ENCODE peak calls at places on chromosomes 4 and X, in eight cellular contexts. N is GM12865; M is cardiac fibroblast; E is A549; T is CD8-positive, alpha-beta T cell; H is heart right ventricle; L is lower leg skin; P is breast epithelium. G is an unnamed sample.

GRCh38 chr4:39732728-39733127 is 34.8 kb downstream of the UBE2K start:
- DNase-seq in T (no peak), M (peak), N (peak), H (no peak), E (no peak), P (no peak), L (no peak), G (no peak)

GRCh38 chr4:90226734-90227133 is 99.5 kb downstream of the CCSER1 start:
- DNase-seq in P (no peak), M (no peak), H (no peak), T (no peak), L (no peak), N (no peak), E (no peak), G (no peak)

GRCh38 chr4:87865960-87866598 is 33.3 kb downstream of the MEPE start:
- DNase-seq in P (no peak), M (peak), E (no peak), L (no peak), H (no peak), T (no peak), N (no peak), G (no peak)

GRCh38 chrX:110397904-110398303 is 39.3 kb downstream of the RTL9 start:
- DNase-seq in M (no peak), T (no peak), H (no peak), E (no peak), P (no peak), N (no peak), L (peak), G (no peak)

GRCh38 chr4:111776546-111776945 is 368.7 kb upstream of the FAM241A start:
- DNase-seq in P (no peak), N (no peak), T (no peak), M (no peak), E (no peak), L (no peak), H (no peak), G (no peak)

GRCh38 chrX:47232803-47233332 is at the start of gene USP11:
- DNase-seq in P (no peak), M (peak), E (peak), N (peak), L (peak), H (peak), T (peak), G (peak)

GRCh38 chr4:112807083-112807482 is 170.1 kb downstream of the LARP7 start:
- DNase-seq in H (no peak), N (peak), T (no peak), P (no peak), L (no peak), E (no peak), M (no peak), G (no peak)

GRCh38 chr4:137558951-137559350 is 26.7 kb upstream of the PCDH18 start:
- DNase-seq in H (no peak), P (no peak), N (peak), T (no peak), L (no peak), M (peak), E (no peak), G (no peak)

GRCh38 chr4:173202395-173202794 is 33.8 kb downstream of the GALNT7 start:
- DNase-seq in L (no peak), M (no peak), T (no peak), H (no peak), N (no peak), P (no peak), E (no peak), G (no peak)

GRCh38 chrX:19811807-19812604 is 75.4 kb downstream of the SH3KBP1 start:
- DNase-seq in N (peak), T (no peak), L (no peak), E (no peak), P (no peak), H (no peak), M (peak), G (no peak)

GRCh38 chrX:133980832-133981588 is 4.4 kb downstream of the GPC3 start:
- DNase-seq in H (no peak), P (no peak), M (no peak), T (no peak), N (no peak), L (no peak), E (no peak), G (no peak)

GRCh38 chrX:133983243-133983973 is 2.0 kb downstream of the GPC3 start:
- DNase-seq in H (no peak), P (no peak), M (no peak), N (no peak), T (no peak), L (no peak), E (no peak), G (no peak)

GRCh38 chrX:133983974-133984578 is 1.3 kb downstream of the GPC3 start:
- DNase-seq in T (no peak), H (no peak), N (no peak), M (no peak), P (no peak), L (no peak), E (no peak), G (no peak)

GRCh38 chrX:133980406-133980805 is 5.0 kb downstream of the GPC3 start:
- DNase-seq in M (no peak), T (no peak), E (no peak), H (no peak), L (no peak), P (no peak), N (no peak), G (no peak)

DNA sequence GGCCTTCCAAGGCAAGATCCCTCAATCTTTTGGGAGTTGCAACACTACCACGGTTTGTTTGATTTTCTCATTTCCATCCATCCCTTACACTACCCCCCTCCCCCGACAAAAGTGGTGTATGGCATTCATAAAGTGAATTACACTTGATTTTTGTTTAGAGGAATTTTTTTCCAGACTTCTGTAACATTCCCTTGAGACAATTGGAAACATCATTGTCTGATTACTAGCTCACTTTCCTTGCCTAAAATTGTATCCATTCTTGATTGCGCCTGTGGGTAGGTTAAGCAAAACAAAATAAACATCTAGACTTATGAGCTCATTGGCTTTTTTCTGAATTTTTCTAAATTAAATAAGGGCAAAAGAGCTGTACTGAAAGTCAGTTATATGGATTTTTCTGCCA is 3.5 kb downstream of the GPC3 start:
- DNase-seq in H (no peak), T (no peak), L (no peak), P (no peak), M (no peak), N (no peak), E (no peak), G (no peak)
- H3K4me3 ChIP-seq in H (no peak), T (no peak), L (no peak), P (no peak), M (no peak), N (no peak), E (no peak), G (no peak)

GRCh38 chr4:24395937-24396336 is 188.4 kb downstream of the DHX15 start:
- DNase-seq in M (no peak), P (no peak), N (no peak), L (no peak), E (no peak), H (no peak), T (no peak), G (no peak)
- TF ChIP-seq CTCF in M (no peak), P (no peak), N (no peak), L (no peak), E (no peak), H (no peak), T (no peak), G (no peak)

GRCh38 chr4:158211288-158211687 is 1.0 kb downstream of the TMEM144 start:
- DNase-seq in P (no peak), H (no peak), L (no peak), T (no peak), E (no peak), M (no peak), N (no peak), G (no peak)
- H3K4me3 ChIP-seq in P (peak), H (peak), L (no peak), T (no peak), E (peak), M (no peak), N (no peak), G (no peak)

GRCh38 chrX:55210931-55211677 is 9.0 kb upstream of the PAGE5 start:
- DNase-seq in E (no peak), N (no peak), M (no peak), P (no peak), H (no peak), T (no peak), L (no peak), G (no peak)
- TF ChIP-seq CTCF in E (no peak), N (no peak), M (no peak), P (no peak), H (no peak), T (no peak), L (no peak), G (no peak)

G was measured in GM12864.